ENCODE peak calls at places on chromosomes 6 and 20, in ten cellular contexts. T is psoas muscle; V is tibial nerve; R is upper lobe of left lung; A is heart left ventricle; D is MM.1S; I is esophagus squamous epithelium; F is CD8-positive, alpha-beta T cell; S is GM23338; B is cardiac muscle cell. Y is an unnamed sample.

GRCh38 chr6:139871165-139871710 is 496.8 kb upstream of the CITED2 start:
- DNase-seq in S (no peak), A (no peak), F (no peak), V (no peak), B (no peak), T (no peak), D (no peak), I (no peak), R (no peak), Y (no peak)

GRCh38 chr6:74343804-74344203 is 647.8 kb downstream of the CD109 start:
- DNase-seq in V (no peak), B (peak), S (no peak), F (no peak), I (no peak), A (no peak), D (peak), R (no peak), T (no peak), Y (no peak)

GRCh38 chr6:117387454-117387974 is 38.2 kb downstream of the ROS1 start:
- DNase-seq in R (no peak), I (no peak), V (no peak), B (no peak), A (no peak), F (no peak), D (no peak), T (no peak), S (no peak), Y (no peak)

GRCh38 chr6:33208089-33208967 is at the start of gene RING1:
- DNase-seq in R (peak), B (peak), T (peak), F (peak), A (peak), I (no peak), D (peak), V (peak), S (peak), Y (peak)

GRCh38 chr6:6915219-6915618 is 192.5 kb upstream of the RREB1 start:
- DNase-seq in B (peak), V (no peak), S (peak), F (no peak), I (no peak), R (no peak), A (no peak), T (no peak), D (peak), Y (no peak)

GRCh38 chr20:17912916-17913315 is 55.7 kb downstream of the SNX5 start:
- DNase-seq in R (no peak), I (no peak), D (no peak), A (no peak), F (no peak), B (peak), V (no peak), S (no peak), T (no peak), Y (no peak)

GRCh38 chr6:158879180-158879579 is 60.0 kb upstream of the EZR start:
- DNase-seq in A (no peak), I (no peak), V (no peak), F (no peak), R (no peak), D (no peak), T (no peak), S (peak), B (peak), Y (no peak)

GRCh38 chr20:856361-856775 is 22.9 kb downstream of the FAM110A start:
- DNase-seq in I (no peak), B (peak), T (no peak), D (no peak), R (peak), A (no peak), F (peak), V (no peak), S (no peak), Y (no peak)

GRCh38 chr6:82364087-82365010 is 732 bp downstream of the TPBG start:
- DNase-seq in S (peak), F (no peak), A (peak), R (peak), V (peak), B (peak), I (no peak), D (no peak), T (peak), Y (peak)

GRCh38 chr6:150072201-150072600 is 3.3 kb upstream of the ULBP3 start:
- DNase-seq in D (peak), A (peak), I (no peak), R (peak), T (peak), V (no peak), S (peak), B (peak), F (no peak), Y (no peak)

GRCh38 chr6:14366880-14367279 is 249.3 kb downstream of the CD83 start:
- DNase-seq in B (peak), I (no peak), V (no peak), A (no peak), T (no peak), F (no peak), S (no peak), R (no peak), D (no peak), Y (no peak)

GRCh38 chr6:128963561-128963960 is 80.6 kb downstream of the LAMA2 start:
- DNase-seq in A (no peak), V (no peak), D (no peak), B (no peak), F (no peak), S (no peak), R (no peak), I (no peak), T (no peak), Y (no peak)

GRCh38 chr6:32116674-32117073 is 7.5 kb upstream of the TNXB start:
- DNase-seq in I (no peak), R (no peak), T (no peak), V (no peak), F (no peak), B (no peak), A (no peak), S (peak), D (no peak), Y (no peak)

GRCh38 chr6:52537001-52537753 is 39.7 kb downstream of the TRAM2 start:
- DNase-seq in T (no peak), D (peak), V (no peak), A (no peak), F (no peak), S (no peak), B (no peak), R (no peak), I (no peak), Y (no peak)

GRCh38 chr6:82408952-82409421 is 45.4 kb downstream of the TPBG start:
- DNase-seq in A (no peak), B (peak), D (no peak), I (no peak), T (no peak), S (no peak), F (no peak), R (no peak), V (no peak), Y (no peak)

GRCh38 chr20:38113401-38114325 is 51.4 kb downstream of the TGM2 start:
- DNase-seq in I (no peak), R (no peak), D (peak), F (no peak), T (no peak), A (no peak), B (peak), V (no peak), S (peak), Y (peak)

GRCh38 chr6:47335456-47335855 is 25.8 kb upstream of the TNFRSF21 start:
- DNase-seq in R (no peak), I (no peak), A (no peak), F (no peak), D (peak), T (no peak), S (no peak), B (no peak), V (no peak), Y (no peak)

GRCh38 chr6:76275746-76276145 is 203.3 kb upstream of the IMPG1 start:
- DNase-seq in F (no peak), B (no peak), T (no peak), A (no peak), D (peak), V (no peak), I (no peak), S (peak), R (no peak), Y (no peak)

GRCh38 chr6:37942606-37943376 is 123.3 kb downstream of the ZFAND3 start:
- DNase-seq in R (no peak), D (no peak), B (no peak), A (no peak), V (no peak), F (no peak), S (no peak), I (no peak), T (no peak), Y (no peak)

GRCh38 chr20:50187403-50188051 is 3.1 kb upstream of the CEBPB start:
- DNase-seq in T (peak), A (no peak), I (no peak), F (no peak), V (no peak), S (peak), R (no peak), B (peak), D (no peak), Y (peak)

GRCh38 chr6:72446427-72446826 is 175.4 kb upstream of the KCNQ5 start:
- DNase-seq in B (peak), F (no peak), T (no peak), V (no peak), R (no peak), D (no peak), I (no peak), A (no peak), S (peak), Y (no peak)

DNA sequence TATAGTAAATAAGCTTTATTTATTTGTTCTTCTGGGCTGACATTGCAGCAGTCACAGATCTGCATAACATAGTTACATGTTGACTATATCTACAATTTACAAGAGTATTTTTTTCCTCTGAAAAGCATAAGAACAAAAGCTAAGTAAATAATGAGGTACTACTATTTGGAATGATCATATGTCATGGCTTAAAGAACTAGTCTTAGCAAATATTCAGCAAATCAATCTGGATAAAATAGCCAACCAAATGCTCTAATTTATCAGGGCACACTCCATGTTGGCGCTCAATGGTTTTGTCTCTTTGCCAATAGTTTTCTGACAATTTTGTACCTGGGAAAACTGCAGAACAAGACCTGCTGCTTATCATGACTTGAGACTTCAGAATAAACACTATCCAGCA is 233.4 kb upstream of the RIN2 start:
- DNase-seq in F (no peak), V (no peak), T (no peak), S (no peak), A (no peak), B (no peak), R (no peak), D (no peak), I (no peak), Y (no peak)
- H3K4me3 ChIP-seq in F (no peak), V (no peak), T (no peak), S (no peak), A (no peak), B (no peak), R (no peak), D (no peak), I (no peak), Y (no peak)

DNA sequence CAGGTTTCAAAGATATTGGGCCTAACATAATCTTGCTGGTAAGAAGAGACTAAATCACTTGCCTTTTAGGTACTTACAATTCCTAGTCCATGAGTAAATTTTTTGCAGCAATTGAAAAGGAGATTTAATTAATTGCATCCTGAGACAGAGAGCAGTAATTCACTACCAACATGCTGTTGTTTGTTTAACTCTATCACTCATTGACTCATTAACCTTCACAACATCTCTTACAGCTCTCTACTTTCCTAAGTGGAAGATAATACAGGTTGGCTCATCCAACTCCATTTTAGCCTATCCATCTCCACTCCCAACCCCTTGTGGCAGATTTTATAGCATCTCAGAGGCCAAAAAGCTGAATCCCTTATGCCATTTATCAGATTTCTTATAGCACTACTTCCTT is 280.4 kb downstream of the ALDH8A1 start:
- DNase-seq in I (no peak), F (no peak), B (no peak), V (no peak), D (no peak), T (no peak), R (no peak), S (no peak), A (no peak), Y (no peak)
- TF ChIP-seq CTCF in I (no peak), F (no peak), B (no peak), V (no peak), D (no peak), T (no peak), R (no peak), S (no peak), A (no peak), Y (no peak)

DNA sequence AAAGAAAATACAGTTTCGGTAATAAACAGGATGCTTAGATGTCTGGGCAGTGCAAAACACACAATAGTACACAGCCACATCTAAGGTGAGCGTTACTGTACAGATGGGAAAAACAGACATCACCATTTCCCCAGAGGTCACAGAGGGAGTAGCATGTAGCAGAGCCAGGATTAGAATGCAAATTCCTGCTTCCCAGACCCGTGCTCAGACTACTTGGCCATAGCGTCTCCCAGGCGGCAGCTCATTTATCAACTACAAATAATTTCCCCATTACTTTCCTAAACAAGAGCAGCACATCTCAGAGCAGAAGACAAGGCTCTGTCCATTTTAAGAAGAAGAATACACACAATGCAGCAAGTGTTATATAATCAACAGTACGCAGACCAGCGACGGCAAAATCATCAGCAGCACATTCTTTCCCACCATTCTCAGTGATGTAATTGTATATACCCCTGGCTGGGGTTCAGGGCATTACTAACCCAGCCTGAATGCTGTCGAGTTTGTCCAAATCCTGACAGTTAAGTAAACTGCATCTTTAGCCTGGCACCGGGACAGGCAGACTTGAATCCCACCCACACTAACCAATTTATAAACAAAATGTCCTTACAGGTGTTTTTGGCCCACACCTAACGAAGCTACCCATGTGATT is 61.9 kb downstream of the CNKSR3 start:
- DNase-seq in S (peak), D (no peak), R (no peak), V (no peak), I (no peak), T (no peak), A (no peak), B (peak), F (no peak), Y (no peak)
- H3K27ac ChIP-seq in S (no peak), D (no peak), R (no peak), V (peak), I (peak), T (no peak), A (peak), B (peak), F (no peak), Y (peak)

GRCh38 chr6:26222587-26222986 is 135.4 kb downstream of the HFE start:
- DNase-seq in A (no peak), B (no peak), R (no peak), F (no peak), T (no peak), V (no peak), D (no peak), I (no peak), S (no peak), Y (no peak)
- H3K4me3 ChIP-seq in A (no peak), B (peak), R (no peak), F (no peak), T (peak), V (no peak), D (peak), I (no peak), S (peak), Y (no peak)

DNA sequence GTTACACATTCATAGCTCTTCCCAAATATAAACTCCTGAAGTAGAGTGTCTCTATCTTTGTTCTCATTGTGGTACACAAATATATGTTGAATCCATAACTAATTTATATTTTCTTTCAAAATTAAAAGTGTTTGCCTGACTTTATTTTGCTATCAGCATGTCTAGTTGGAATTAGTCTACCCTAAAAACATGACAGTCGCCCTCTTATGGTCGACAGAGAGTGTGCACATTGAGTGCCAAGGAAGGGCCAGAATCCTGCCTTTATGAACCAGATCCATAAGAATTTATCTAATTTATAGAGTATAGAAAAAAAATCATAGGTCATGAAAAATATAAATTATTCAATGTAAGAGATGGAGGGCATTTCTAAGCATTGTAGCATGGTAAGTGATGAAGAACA is 12.3 kb upstream of the DEFB112 start:
- DNase-seq in B (no peak), R (no peak), V (no peak), A (no peak), I (no peak), S (peak), D (peak), T (no peak), F (no peak), Y (no peak)
- TF ChIP-seq CTCF in B (no peak), R (no peak), V (no peak), A (no peak), I (no peak), S (peak), D (peak), T (no peak), F (no peak), Y (no peak)

DNA sequence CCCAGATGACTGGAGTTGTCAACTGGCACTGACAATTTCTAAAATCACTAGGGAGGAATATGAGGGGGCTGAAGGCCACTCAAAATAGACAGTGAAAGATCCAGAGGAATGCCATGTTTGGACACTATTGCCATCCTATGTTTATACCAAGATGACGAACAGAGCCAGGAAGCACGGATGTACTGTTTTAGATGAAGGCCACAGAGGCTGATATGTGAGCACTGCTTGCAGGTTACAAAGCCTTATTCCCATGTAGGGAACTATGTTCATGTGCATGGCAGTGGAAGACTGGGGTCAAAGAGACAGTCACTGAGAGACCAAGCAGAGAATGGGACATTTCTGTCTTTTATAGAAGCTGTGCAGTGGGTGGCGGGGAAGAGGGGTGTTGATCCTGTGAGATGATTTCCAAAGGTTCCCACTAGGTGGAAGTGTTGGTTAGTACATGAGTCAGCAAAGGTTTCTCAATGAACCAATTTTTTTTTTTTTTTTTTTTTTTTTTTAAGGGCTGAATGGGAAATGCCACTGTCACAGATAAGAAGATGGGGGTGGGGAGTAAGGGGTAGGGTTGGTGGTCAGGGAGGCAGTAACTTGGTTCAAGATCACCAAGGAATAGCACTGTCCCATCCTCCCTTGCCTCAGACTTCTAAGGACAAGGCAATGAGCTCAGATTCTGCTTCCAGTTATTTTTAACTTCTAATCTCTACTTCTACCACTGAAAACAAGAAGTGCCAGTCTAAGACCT is 46.7 kb upstream of the MOCS1 start:
- DNase-seq in D (peak), S (peak), F (no peak), R (no peak), A (no peak), V (no peak), T (no peak), B (peak), I (no peak), Y (no peak)
- H3K27ac ChIP-seq in D (no peak), S (no peak), F (no peak), R (no peak), A (no peak), V (peak), T (no peak), B (peak), I (peak), Y (no peak)